ENCODE peak calls at places on chromosomes 3 and 15, in four cellular contexts. One of them, this sample, is unnamed.
A peak's percentile ranks its signal among the peaks of the same experiment; 100 is the strongest.

GRCh38 chr15:65087873-65088642 is 11.5 kb downstream of the KBTBD13 start:
- DNase-seq in AG20443: peak; percentile 40
- DNase-seq in NCI-H1105: no peak
- DNase-seq in NCI-H2081: no peak
- DNase-seq in this sample: peak; percentile 86

GRCh38 chr3:45870099-45870498 is 16.2 kb upstream of the CCR9 start:
- DNase-seq in AG20443: no peak
- DNase-seq in NCI-H1105: no peak
- DNase-seq in NCI-H2081: no peak
- DNase-seq in this sample: no peak

GRCh38 chr15:44775923-44776322 is 39.6 kb downstream of the TRIM69 start:
- DNase-seq in AG20443: no peak
- DNase-seq in NCI-H1105: peak; percentile 72
- DNase-seq in NCI-H2081: peak; percentile 51
- DNase-seq in this sample: no peak

GRCh38 chr3:88031543-88032148 is 27.2 kb downstream of the CGGBP1 start:
- DNase-seq in AG20443: peak; percentile 39
- DNase-seq in NCI-H1105: peak; percentile 12
- DNase-seq in NCI-H2081: no peak
- DNase-seq in this sample: no peak

GRCh38 chr3:106813742-106814141 is 563.5 kb upstream of the CCDC54 start:
- DNase-seq in AG20443: no peak
- DNase-seq in NCI-H1105: no peak
- DNase-seq in NCI-H2081: no peak
- DNase-seq in this sample: no peak

GRCh38 chr3:117019082-117019713 is 309.6 kb downstream of the TUSC7 start:
- DNase-seq in AG20443: peak; percentile 67
- DNase-seq in NCI-H1105: peak; percentile 58
- DNase-seq in NCI-H2081: peak; percentile 57
- DNase-seq in this sample: peak; percentile 33

GRCh38 chr15:77001351-77001750 is 6.4 kb downstream of the PSTPIP1 start:
- DNase-seq in AG20443: no peak
- DNase-seq in NCI-H1105: no peak
- DNase-seq in NCI-H2081: peak; percentile 60
- DNase-seq in this sample: no peak

GRCh38 chr3:190286014-190286413 is 36.2 kb downstream of the CLDN1 start:
- DNase-seq in AG20443: no peak
- DNase-seq in NCI-H1105: no peak
- DNase-seq in NCI-H2081: no peak
- DNase-seq in this sample: no peak

GRCh38 chr3:33218446-33219174 is at the start of gene SUSD5:
- DNase-seq in AG20443: peak; percentile 56
- DNase-seq in NCI-H1105: peak; percentile 13
- DNase-seq in NCI-H2081: no peak
- DNase-seq in this sample: peak; percentile 31

GRCh38 chr15:79595995-79596622 is 164.0 kb downstream of the MINAR1 start:
- DNase-seq in AG20443: peak; percentile 90
- DNase-seq in NCI-H1105: peak; percentile 64
- DNase-seq in NCI-H2081: peak; percentile 91
- DNase-seq in this sample: no peak

GRCh38 chr3:137013955-137014688 is 56.3 kb downstream of the IL20RB start:
- DNase-seq in AG20443: peak; percentile 87
- DNase-seq in NCI-H1105: peak; percentile 93
- DNase-seq in NCI-H2081: peak; percentile 92
- DNase-seq in this sample: peak; percentile 89

GRCh38 chr3:147218976-147219375 is 187.4 kb downstream of the ZIC4 start:
- DNase-seq in AG20443: no peak
- DNase-seq in NCI-H1105: no peak
- DNase-seq in NCI-H2081: no peak
- DNase-seq in this sample: no peak

GRCh38 chr15:61382927-61383326 is 153.8 kb upstream of the RORA start:
- DNase-seq in AG20443: no peak
- DNase-seq in NCI-H1105: no peak
- DNase-seq in NCI-H2081: no peak
- DNase-seq in this sample: no peak

GRCh38 chr15:48582472-48583235 is 62.9 kb downstream of the FBN1 start:
- DNase-seq in AG20443: peak; percentile 80
- DNase-seq in NCI-H1105: no peak
- DNase-seq in NCI-H2081: no peak
- DNase-seq in this sample: no peak

GRCh38 chr15:78740904-78741274 is 70.4 kb downstream of the ADAMTS7 start:
- DNase-seq in AG20443: no peak
- DNase-seq in NCI-H1105: no peak
- DNase-seq in NCI-H2081: no peak
- DNase-seq in this sample: no peak